ENCODE peak calls at places on chromosome 20, in seven cellular contexts. X is stomach, R is left ventricle myocardium inferior, C is uterus, G is AG04450, W is body of pancreas, O is GM23338. B is an unnamed sample.

GRCh38 chr20:32281711-32282110 is 4.3 kb downstream of the KIF3B start:
- DNase-seq in R (no peak), O (no peak), G (no peak), X (no peak), C (no peak), W (no peak), B (no peak)

GRCh38 chr20:24677626-24678328 is 208.3 kb downstream of the SYNDIG1 start:
- DNase-seq in C (no peak), W (no peak), R (no peak), O (peak; percentile 3), G (no peak), X (no peak), B (no peak)

GRCh38 chr20:12219798-12220197 is 302.1 kb downstream of the BTBD3 start:
- DNase-seq in X (no peak), G (no peak), R (no peak), O (no peak), W (no peak), C (no peak), B (no peak)

GRCh38 chr20:37711987-37712961 is 18.4 kb downstream of the CTNNBL1 start:
- DNase-seq in C (no peak), W (no peak), G (no peak), R (peak; percentile 38), O (no peak), X (peak; percentile 32), B (peak; percentile 53)

GRCh38 chr20:45857836-45858250 is 429 bp downstream of the ZSWIM3 start:
- DNase-seq in W (no peak), R (no peak), O (peak; percentile 76), G (no peak), X (no peak), C (no peak), B (no peak)

GRCh38 chr20:63128367-63128766 is 87.6 kb downstream of the YTHDF1 start:
- DNase-seq in O (no peak), X (no peak), G (no peak), C (no peak), W (peak; percentile 5), R (peak; percentile 4), B (no peak)

GRCh38 chr20:32573167-32573851 is 11.8 kb downstream of the NOL4L start:
- DNase-seq in X (no peak), G (no peak), R (no peak), O (no peak), W (no peak), C (no peak), B (no peak)

GRCh38 chr20:63736893-63737689 is 627 bp downstream of the LIME1 start:
- DNase-seq in O (no peak), X (no peak), G (no peak), W (no peak), C (no peak), R (no peak), B (no peak)

DNA sequence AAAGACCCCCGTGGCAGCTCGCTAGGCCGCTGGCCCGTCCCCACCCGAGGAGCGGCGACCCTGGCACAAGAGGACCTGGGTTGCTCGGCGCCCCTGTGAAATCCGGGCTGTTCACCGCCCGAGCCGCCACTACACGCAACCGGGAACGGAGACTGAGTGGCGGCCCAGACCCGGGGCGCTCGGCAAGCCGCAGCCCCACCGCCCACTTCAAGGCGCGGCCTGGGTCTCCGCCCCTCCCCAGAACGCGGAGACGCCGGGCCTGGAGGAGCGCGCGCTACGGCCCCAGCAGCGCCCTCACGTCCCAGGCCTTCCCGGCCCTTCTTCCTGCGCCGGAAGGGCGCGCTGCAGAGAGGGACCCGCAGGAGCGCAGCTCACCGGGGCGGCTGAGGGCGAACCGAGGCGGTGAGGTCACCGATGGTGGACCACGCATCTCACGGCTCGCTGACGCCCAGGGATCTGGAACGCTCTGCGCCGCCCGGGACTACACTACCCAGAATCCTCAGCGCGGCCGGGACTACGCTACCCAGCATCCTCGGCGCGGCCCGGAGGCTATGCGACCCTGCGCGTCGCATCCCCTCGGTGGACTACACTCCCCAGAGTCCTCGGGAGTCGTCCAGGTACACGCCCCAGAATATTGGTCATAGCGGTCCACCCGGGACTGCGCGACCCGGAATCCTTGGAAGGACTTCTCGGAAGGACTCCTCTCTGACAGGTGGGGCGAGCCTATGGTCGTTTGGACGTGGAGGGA is at the start of gene ZNF337:
- DNase-seq in R (peak; percentile 96), X (peak; percentile 95), O (peak; percentile 95), C (peak; percentile 96), G (peak; percentile 69), W (peak; percentile 95), B (peak; percentile 98)
- TF ChIP-seq CTCF in R (no peak), X (no peak), O (peak; percentile 24), C (peak; percentile 10), G (peak; percentile 23), W (no peak), B (peak; percentile 61)

GRCh38 chr20:33716498-33716897 is 3.6 kb downstream of the PXMP4 start:
- DNase-seq in G (no peak), R (no peak), W (no peak), C (no peak), X (no peak), O (no peak), B (no peak)

GRCh38 chr20:33719277-33719988 is 677 bp downstream of the PXMP4 start:
- DNase-seq in W (no peak), G (no peak), R (no peak), C (no peak), X (no peak), O (no peak), B (no peak)

GRCh38 chr20:33724439-33725094 is 4.5 kb upstream of the PXMP4 start:
- DNase-seq in R (no peak), O (no peak), C (no peak), W (no peak), G (no peak), X (peak; percentile 53), B (no peak)

GRCh38 chr20:33721391-33722140 is 1.5 kb upstream of the PXMP4 start:
- DNase-seq in O (no peak), G (no peak), W (no peak), R (no peak), C (no peak), X (no peak), B (no peak)

GRCh38 chr20:33719989-33720709 is at the start of gene PXMP4:
- DNase-seq in O (peak; percentile 92), X (peak; percentile 91), G (peak; percentile 94), R (peak; percentile 89), C (peak; percentile 93), W (peak; percentile 88), B (peak; percentile 96)
- H3K4me3 ChIP-seq in O (peak within 1 kb of the TSS; percentile 54), X (peak within 1 kb of the TSS; percentile 83), G (peak within 1 kb of the TSS; percentile 94), R (peak within 1 kb of the TSS; percentile 79), C (peak within 1 kb of the TSS; percentile 82), W (peak within 1 kb of the TSS; percentile 75), B (peak within 1 kb of the TSS; percentile 99)

GRCh38 chr20:362271-363254 is 15.7 kb downstream of the NRSN2 start:
- DNase-seq in X (peak; percentile 88), G (no peak), R (peak; percentile 86), C (peak; percentile 43), W (peak; percentile 88), O (peak; percentile 68), B (peak; percentile 76)
- H3K27ac ChIP-seq in X (no peak overlapping the region), G (no peak overlapping the region), R (no peak overlapping the region), C (no peak overlapping the region), W (peak overlapping the region; percentile 26), O (no peak overlapping the region), B (no peak overlapping the region)

GRCh38 chr20:59482581-59483187 is 121.7 kb upstream of the PHACTR3 start:
- DNase-seq in X (no peak), O (no peak), R (no peak), C (no peak), W (no peak), G (no peak), B (no peak)

GRCh38 chr20:59481082-59482018 is 123.0 kb upstream of the PHACTR3 start:
- DNase-seq in C (no peak), G (no peak), W (no peak), X (no peak), R (no peak), O (no peak), B (no peak)

GRCh38 chr20:59485576-59486250 is 118.6 kb upstream of the PHACTR3 start:
- DNase-seq in O (no peak), G (no peak), C (no peak), X (no peak), W (no peak), R (no peak), B (no peak)

GRCh38 chr20:59483481-59483880 is 120.9 kb upstream of the PHACTR3 start:
- DNase-seq in O (no peak), X (no peak), R (no peak), C (no peak), G (no peak), W (no peak), B (no peak)

GRCh38 chr20:59484228-59484627 is 120.1 kb upstream of the PHACTR3 start:
- DNase-seq in G (no peak), X (no peak), W (no peak), R (no peak), O (no peak), C (no peak), B (no peak)
- TF ChIP-seq CTCF in G (no peak), X (no peak), W (no peak), R (no peak), O (no peak), C (no peak), B (no peak)

DNA sequence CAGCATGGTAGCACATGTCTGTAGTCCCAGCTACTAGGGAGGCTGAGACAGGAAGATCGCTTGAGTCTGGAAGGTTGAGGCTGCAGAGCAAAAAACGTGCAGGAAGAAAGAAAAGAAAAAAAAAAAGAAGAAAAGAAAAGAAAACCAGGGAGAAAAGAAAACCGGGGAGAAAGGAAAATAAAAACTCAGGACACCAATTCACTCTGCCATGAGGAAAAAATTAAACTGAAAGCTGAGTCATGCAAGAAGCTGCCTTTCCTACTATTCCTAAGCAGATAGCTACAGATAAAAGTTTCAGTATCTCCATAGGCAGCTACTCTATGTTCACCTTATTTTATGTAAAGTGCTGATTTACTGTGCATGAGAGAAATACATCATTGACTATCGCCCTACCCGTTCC is 10.5 kb downstream of the PTGIS start:
- DNase-seq in C (no peak), R (no peak), O (no peak), W (no peak), X (no peak), G (no peak), B (no peak)
- H3K4me3 ChIP-seq in C (peak overlapping the region; percentile 12), R (peak overlapping the region; percentile 6), O (no peak overlapping the region), W (no peak overlapping the region), X (no peak overlapping the region), G (no peak overlapping the region), B (no peak overlapping the region)

GRCh38 chr20:17995967-17996819 is 27.4 kb downstream of the MGME1 start:
- DNase-seq in W (peak; percentile 55), O (peak; percentile 74), C (peak; percentile 40), R (no peak), G (no peak), X (no peak), B (no peak)
- H3K27ac ChIP-seq in W (no peak overlapping the region), O (no peak overlapping the region), C (no peak overlapping the region), R (no peak overlapping the region), G (no peak overlapping the region), X (no peak overlapping the region), B (no peak overlapping the region)

DNA sequence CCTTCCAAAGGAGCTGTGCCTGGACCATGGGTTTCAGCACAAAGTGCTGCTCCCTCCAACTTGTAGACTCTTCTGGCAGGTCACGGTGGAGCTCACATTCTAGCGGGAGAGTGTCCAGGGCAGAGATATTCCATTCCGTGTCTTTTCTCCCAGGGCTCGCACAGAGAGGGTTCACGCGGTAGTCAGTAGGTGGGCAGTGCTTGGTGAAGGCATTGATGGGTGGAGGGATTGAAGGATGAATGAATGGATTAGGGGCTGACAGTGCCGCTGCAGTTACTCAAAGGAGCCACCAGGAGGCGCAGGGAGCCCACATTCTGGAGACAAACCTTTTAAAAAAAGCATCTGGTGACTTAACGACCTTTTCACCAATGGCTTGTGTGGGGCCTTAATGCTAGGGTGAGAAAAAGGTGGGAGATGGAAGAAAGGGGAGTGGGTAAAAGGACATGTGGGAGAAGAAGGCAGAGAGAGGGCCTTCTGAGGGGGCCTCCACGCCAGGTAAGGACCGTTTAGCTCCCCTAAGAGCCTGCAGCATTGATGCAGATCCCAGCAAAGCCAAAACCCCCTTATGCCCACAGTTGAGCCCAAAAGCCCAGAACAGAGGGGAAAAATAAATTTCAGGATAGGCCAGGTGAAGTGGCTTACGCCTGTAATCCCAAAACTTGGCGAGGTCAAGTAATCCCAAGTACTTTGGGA is 17.5 kb upstream of the FAM110A start:
- DNase-seq in X (peak; percentile 68), O (peak; percentile 91), G (no peak), W (peak; percentile 74), R (peak; percentile 46), C (peak; percentile 51), B (peak; percentile 68)
- TF ChIP-seq CTCF in X (peak; percentile 99), O (peak; percentile 92), G (peak; percentile 98), W (peak; percentile 96), R (peak; percentile 99), C (peak; percentile 94), B (peak; percentile 94)

B was measured in dorsolateral prefrontal cortex.